ENCODE peak calls at places on chromosomes 7 and 10, in four cellular contexts. One of them, this sample, is unnamed. For H3K36me3, the result is how much of the 10 kb centered on the place peaks cover.

GRCh38 chr7:26091933-26092332 is 60.1 kb upstream of the NFE2L3 start:
- DNase-seq in OCI-LY7: peak
- DNase-seq in right lobe of liver: no peak
- DNase-seq in uterus: no peak
- DNase-seq in this sample: no peak

GRCh38 chr10:19245889-19246841 is 197.6 kb downstream of the MALRD1 start:
- DNase-seq in OCI-LY7: no peak
- DNase-seq in right lobe of liver: no peak
- DNase-seq in uterus: no peak
- DNase-seq in this sample: no peak

GRCh38 chr10:110471566-110472139 is 26.1 kb upstream of the DUSP5 start:
- DNase-seq in OCI-LY7: no peak
- DNase-seq in right lobe of liver: no peak
- DNase-seq in uterus: no peak
- DNase-seq in this sample: no peak

GRCh38 chr7:114214454-114214853 is 200.2 kb upstream of the FOXP2 start:
- DNase-seq in OCI-LY7: no peak
- DNase-seq in right lobe of liver: no peak
- DNase-seq in uterus: no peak
- DNase-seq in this sample: no peak

GRCh38 chr10:86341361-86341811 is 25.2 kb downstream of the GRID1 start:
- DNase-seq in OCI-LY7: no peak
- DNase-seq in right lobe of liver: peak
- DNase-seq in uterus: no peak
- DNase-seq in this sample: no peak

GRCh38 chr10:121659236-121659635 is 61.0 kb upstream of the FGFR2 start:
- DNase-seq in OCI-LY7: no peak
- DNase-seq in right lobe of liver: no peak
- DNase-seq in uterus: no peak
- DNase-seq in this sample: no peak

GRCh38 chr7:155947051-155947450 is 134.8 kb upstream of the SHH start:
- DNase-seq in OCI-LY7: no peak
- DNase-seq in right lobe of liver: no peak
- DNase-seq in uterus: no peak
- DNase-seq in this sample: no peak

GRCh38 chr10:117421985-117422384 is 46.7 kb upstream of the PDZD8 start:
- DNase-seq in OCI-LY7: no peak
- DNase-seq in right lobe of liver: no peak
- DNase-seq in uterus: no peak
- DNase-seq in this sample: no peak

GRCh38 chr10:80553436-80553835 is 15.7 kb downstream of the SH2D4B start:
- DNase-seq in OCI-LY7: no peak
- DNase-seq in right lobe of liver: no peak
- DNase-seq in uterus: no peak
- DNase-seq in this sample: no peak

GRCh38 chr7:64046041-64046389 is 781 bp downstream of the ZNF727 start:
- DNase-seq in OCI-LY7: no peak
- DNase-seq in right lobe of liver: no peak
- DNase-seq in uterus: no peak
- DNase-seq in this sample: no peak

GRCh38 chr10:76010703-76011102 is 579.3 kb downstream of the LRMDA start:
- DNase-seq in OCI-LY7: no peak
- DNase-seq in right lobe of liver: no peak
- DNase-seq in uterus: no peak
- DNase-seq in this sample: no peak

GRCh38 chr7:130324270-130324669 is 20.3 kb upstream of the CPA5 start:
- DNase-seq in OCI-LY7: no peak
- DNase-seq in right lobe of liver: no peak
- DNase-seq in uterus: no peak
- DNase-seq in this sample: no peak

GRCh38 chr10:113504423-113504822 is 48.4 kb upstream of the HABP2 start:
- DNase-seq in OCI-LY7: no peak
- DNase-seq in right lobe of liver: no peak
- DNase-seq in uterus: no peak
- DNase-seq in this sample: no peak

GRCh38 chr10:80617807-80618206 is 80.1 kb downstream of the SH2D4B start:
- DNase-seq in OCI-LY7: no peak
- DNase-seq in right lobe of liver: peak
- DNase-seq in uterus: no peak
- DNase-seq in this sample: no peak

GRCh38 chr7:113752689-113753088 is 166.1 kb downstream of the PPP1R3A start:
- DNase-seq in OCI-LY7: no peak
- DNase-seq in right lobe of liver: no peak
- DNase-seq in uterus: no peak
- DNase-seq in this sample: no peak

GRCh38 chr10:5685764-5686240 is 1.2 kb downstream of the TASOR2 start:
- DNase-seq in OCI-LY7: peak
- DNase-seq in right lobe of liver: no peak
- DNase-seq in uterus: no peak
- DNase-seq in this sample: no peak

GRCh38 chr10:88117227-88117626 is 253.8 kb downstream of the PTEN start:
- DNase-seq in OCI-LY7: peak
- DNase-seq in right lobe of liver: no peak
- DNase-seq in uterus: no peak
- DNase-seq in this sample: no peak

GRCh38 chr7:39691821-39692220 is 68.4 kb downstream of the RALA start:
- DNase-seq in OCI-LY7: no peak
- DNase-seq in right lobe of liver: no peak
- DNase-seq in uterus: no peak
- DNase-seq in this sample: no peak

GRCh38 chr10:13893926-13894325 is 307.2 kb downstream of the PRPF18 start:
- DNase-seq in OCI-LY7: no peak
- DNase-seq in right lobe of liver: no peak
- DNase-seq in uterus: no peak
- DNase-seq in this sample: no peak

GRCh38 chr7:21476429-21476828 is 48.5 kb downstream of the SP4 start:
- DNase-seq in OCI-LY7: no peak
- DNase-seq in right lobe of liver: no peak
- DNase-seq in uterus: no peak
- DNase-seq in this sample: no peak

GRCh38 chr10:95260909-95261552 is 29.8 kb downstream of the PDLIM1 start:
- DNase-seq in OCI-LY7: no peak
- DNase-seq in right lobe of liver: no peak
- DNase-seq in uterus: no peak
- DNase-seq in this sample: no peak

GRCh38 chr10:131689016-131689415 is 211.8 kb upstream of the PPP2R2D start:
- DNase-seq in OCI-LY7: no peak
- DNase-seq in right lobe of liver: no peak
- DNase-seq in uterus: no peak
- DNase-seq in this sample: no peak

GRCh38 chr10:127980898-127981297 is 74.0 kb downstream of the PTPRE start:
- DNase-seq in OCI-LY7: no peak
- DNase-seq in right lobe of liver: peak
- DNase-seq in uterus: no peak
- DNase-seq in this sample: no peak

GRCh38 chr10:45470098-45471012 is 96.3 kb downstream of the ALOX5 start:
- DNase-seq in OCI-LY7: peak
- DNase-seq in right lobe of liver: peak
- DNase-seq in uterus: no peak
- DNase-seq in this sample: peak

GRCh38 chr7:43117842-43118241 is 5.4 kb downstream of the HECW1 start:
- DNase-seq in OCI-LY7: no peak
- DNase-seq in right lobe of liver: no peak
- DNase-seq in uterus: no peak
- DNase-seq in this sample: no peak

GRCh38 chr7:130974169-130974568 is 240.2 kb upstream of the KLF14 start:
- DNase-seq in OCI-LY7: no peak
- DNase-seq in right lobe of liver: no peak
- DNase-seq in uterus: no peak
- DNase-seq in this sample: no peak

GRCh38 chr7:79211724-79212123 is 241.7 kb downstream of the MAGI2 start:
- DNase-seq in OCI-LY7: no peak
- DNase-seq in right lobe of liver: no peak
- DNase-seq in uterus: no peak
- DNase-seq in this sample: no peak
- H3K36me3 ChIP-seq in OCI-LY7: under half
- H3K36me3 ChIP-seq in right lobe of liver: under half
- H3K36me3 ChIP-seq in uterus: under half
- H3K36me3 ChIP-seq in this sample: under half

GRCh38 chr10:6877351-6878066 is 297.4 kb upstream of the PRKCQ start:
- DNase-seq in OCI-LY7: no peak
- DNase-seq in right lobe of liver: no peak
- DNase-seq in uterus: no peak
- DNase-seq in this sample: no peak
- H3K4me3 ChIP-seq in OCI-LY7: no peak
- H3K4me3 ChIP-seq in right lobe of liver: no peak
- H3K4me3 ChIP-seq in uterus: no peak
- H3K4me3 ChIP-seq in this sample: no peak

GRCh38 chr7:31059551-31059950 is 7.4 kb downstream of the ADCYAP1R1 start:
- DNase-seq in OCI-LY7: no peak
- DNase-seq in right lobe of liver: no peak
- DNase-seq in uterus: no peak
- DNase-seq in this sample: no peak

GRCh38 chr7:31062746-31063435 is 10.8 kb downstream of the ADCYAP1R1 start:
- DNase-seq in OCI-LY7: no peak
- DNase-seq in right lobe of liver: no peak
- DNase-seq in uterus: no peak
- DNase-seq in this sample: no peak

GRCh38 chr7:31058688-31059087 is 6.6 kb downstream of the ADCYAP1R1 start:
- DNase-seq in OCI-LY7: no peak
- DNase-seq in right lobe of liver: no peak
- DNase-seq in uterus: no peak
- DNase-seq in this sample: no peak

GRCh38 chr7:31058122-31058521 is 6.0 kb downstream of the ADCYAP1R1 start:
- DNase-seq in OCI-LY7: no peak
- DNase-seq in right lobe of liver: no peak
- DNase-seq in uterus: no peak
- DNase-seq in this sample: no peak

GRCh38 chr7:31061185-31061584 is 9.1 kb downstream of the ADCYAP1R1 start:
- DNase-seq in OCI-LY7: no peak
- DNase-seq in right lobe of liver: no peak
- DNase-seq in uterus: no peak
- DNase-seq in this sample: no peak
- TF ChIP-seq CTCF in OCI-LY7: no peak
- TF ChIP-seq CTCF in right lobe of liver: no peak
- TF ChIP-seq CTCF in uterus: no peak
- TF ChIP-seq CTCF in this sample: peak

GRCh38 chr10:12243860-12244620 is 48.1 kb downstream of the CDC123 start:
- DNase-seq in OCI-LY7: peak
- DNase-seq in right lobe of liver: peak
- DNase-seq in uterus: no peak
- DNase-seq in this sample: peak
- H3K36me3 ChIP-seq in OCI-LY7: half or more
- H3K36me3 ChIP-seq in right lobe of liver: under half
- H3K36me3 ChIP-seq in uterus: under half
- H3K36me3 ChIP-seq in this sample: under half